ENCODE peak calls at places on chromosomes 6 and 20, in eight cellular contexts. I, O, U, D, V, N, R and Y are unnamed samples.

GRCh38 chr6:31528307-31528777 is 420 bp upstream of the MCCD1 start:
- DNase-seq in I (no peak), O (no peak), U (no peak), D (no peak), V (no peak), N (no peak), R (no peak), Y (peak; percentile 54)

GRCh38 chr6:170553686-170554085 is 483 bp upstream of the TBP start:
- DNase-seq in I (peak; percentile 64), O (peak; percentile 34), U (no peak), D (no peak), V (no peak), N (peak; percentile 7), R (no peak), Y (no peak)

GRCh38 chr20:37406010-37406998 is 60.4 kb downstream of the SRC start:
- DNase-seq in I (peak; percentile 45), O (no peak), U (no peak), D (no peak), V (no peak), N (peak; percentile 17), R (peak; percentile 7), Y (no peak)

GRCh38 chr20:9480066-9480465 is 34.3 kb upstream of the LAMP5 start:
- DNase-seq in I (no peak), O (no peak), U (no peak), D (no peak), V (no peak), N (no peak), R (no peak), Y (no peak)

GRCh38 chr6:167799033-167799933 is 27.4 kb upstream of the AFDN start:
- DNase-seq in I (peak; percentile 73), O (no peak), U (no peak), D (no peak), V (no peak), N (no peak), R (peak; percentile 27), Y (no peak)

GRCh38 chr6:7787137-7787575 is 61.3 kb downstream of the BMP6 start:
- DNase-seq in I (no peak), O (peak; percentile 99), U (no peak), D (no peak), V (no peak), N (no peak), R (no peak), Y (no peak)

GRCh38 chr6:26342106-26342999 is 22.6 kb upstream of the BTN3A2 start:
- DNase-seq in I (no peak), O (peak; percentile 63), U (no peak), D (no peak), V (no peak), N (no peak), R (no peak), Y (no peak)

GRCh38 chr6:79702701-79703100 is 71.6 kb downstream of the SH3BGRL2 start:
- DNase-seq in I (no peak), O (no peak), U (no peak), D (no peak), V (no peak), N (no peak), R (no peak), Y (no peak)

GRCh38 chr6:136146130-136146529 is 104.0 kb downstream of the MTFR2 start:
- DNase-seq in I (no peak), O (no peak), U (no peak), D (no peak), V (no peak), N (no peak), R (no peak), Y (no peak)

GRCh38 chr6:80771941-80772340 is 665.5 kb downstream of the BCKDHB start:
- DNase-seq in I (peak; percentile 11), O (peak; percentile 23), U (no peak), D (no peak), V (peak; percentile 31), N (no peak), R (no peak), Y (no peak)

GRCh38 chr6:26250806-26251075 is 114.3 kb upstream of the BTN3A2 start:
- DNase-seq in I (no peak), O (no peak), U (peak; percentile 61), D (no peak), V (no peak), N (peak; percentile 15), R (no peak), Y (no peak)

GRCh38 chr6:106519460-106520394 is 109.6 kb downstream of the RTN4IP1 start:
- DNase-seq in I (peak; percentile 49), O (peak; percentile 99), U (peak; percentile 76), D (peak; percentile 79), V (no peak), N (peak; percentile 70), R (no peak), Y (no peak)

GRCh38 chr20:36575066-36575743 is 1.8 kb downstream of the TGIF2 start:
- DNase-seq in I (peak; percentile 66), O (peak; percentile 40), U (no peak), D (no peak), V (no peak), N (no peak), R (peak; percentile 14), Y (peak; percentile 73)

GRCh38 chr6:35192301-35192860 is 21.4 kb upstream of the SCUBE3 start:
- DNase-seq in I (no peak), O (no peak), U (no peak), D (peak; percentile 19), V (no peak), N (no peak), R (no peak), Y (no peak)

GRCh38 chr20:62627901-62628612 is 14.2 kb upstream of the SLCO4A1 start:
- DNase-seq in I (no peak), O (peak; percentile 59), U (no peak), D (no peak), V (no peak), N (no peak), R (no peak), Y (no peak)

GRCh38 chr6:70651326-70651905 is 16.3 kb upstream of the SMAP1 start:
- DNase-seq in I (no peak), O (no peak), U (peak; percentile 77), D (no peak), V (no peak), N (peak; percentile 25), R (no peak), Y (no peak)